ENCODE peak calls at places on chromosomes 5 and 9, in four cellular contexts. K is left ventricle myocardium superior, C is T-cell, Z is C1 segment of cervical spinal cord. E is an unnamed sample.

GRCh38 chr5:149035282-149035882 is 27.5 kb downstream of the SH3TC2 start:
- DNase-seq in K (peak), C (peak), Z (peak), E (peak)

GRCh38 chr9:1775230-1775629 is 239.9 kb upstream of the SMARCA2 start:
- DNase-seq in C (no peak), K (no peak), Z (no peak), E (no peak)

GRCh38 chr9:108014353-108014752 is 524.8 kb upstream of the KLF4 start:
- DNase-seq in C (no peak), K (no peak), Z (no peak), E (no peak)

GRCh38 chr5:112691758-112692157 is 45.9 kb upstream of the APC start:
- DNase-seq in C (no peak), K (no peak), Z (no peak), E (no peak)

GRCh38 chr5:102718819-102719218 is 36.3 kb upstream of the PAM start:
- DNase-seq in K (no peak), C (no peak), Z (no peak), E (no peak)

GRCh38 chr5:40066616-40067015 is 613.1 kb upstream of the PTGER4 start:
- DNase-seq in Z (no peak), C (no peak), K (peak), E (no peak)

GRCh38 chr9:134358026-134358967 is 32.0 kb downstream of the RXRA start:
- DNase-seq in K (peak), C (no peak), Z (no peak), E (no peak)

GRCh38 chr5:134525687-134526482 is 415 bp downstream of the JADE2 start:
- DNase-seq in K (peak), C (peak), Z (peak), E (peak)

GRCh38 chr5:163766936-163767670 is 261.7 kb downstream of the MAT2B start:
- DNase-seq in K (no peak), C (no peak), Z (no peak), E (no peak)

GRCh38 chr5:94072116-94072515 is 330.7 kb upstream of the POU5F2 start:
- DNase-seq in C (no peak), K (no peak), Z (no peak), E (no peak)

GRCh38 chr5:180804129-180804601 is 1.6 kb upstream of the MGAT1 start:
- DNase-seq in C (no peak), K (no peak), Z (no peak), E (peak)

GRCh38 chr9:76451234-76451633 is 7.7 kb upstream of the GCNT1 start:
- DNase-seq in C (no peak), K (no peak), Z (no peak), E (no peak)

GRCh38 chr5:179738725-179739124 is 6.1 kb downstream of the MAML1 start:
- DNase-seq in Z (no peak), C (no peak), K (no peak), E (no peak)

GRCh38 chr9:136784249-136784996 is 6.7 kb upstream of the TMEM141 start:
- DNase-seq in K (no peak), C (no peak), Z (no peak), E (no peak)

GRCh38 chr9:129378241-129378661 is 200.2 kb upstream of the IER5L start:
- DNase-seq in Z (no peak), K (no peak), C (no peak), E (no peak)

GRCh38 chr5:94969174-94969573 is 315.7 kb downstream of the MCTP1 start:
- DNase-seq in K (no peak), Z (no peak), C (no peak), E (no peak)

GRCh38 chr5:137122558-137122957 is 376.6 kb downstream of the SPOCK1 start:
- DNase-seq in Z (no peak), C (no peak), K (no peak), E (no peak)

GRCh38 chr9:79123419-79123818 is 448.3 kb upstream of the TLE4 start:
- DNase-seq in C (no peak), K (no peak), Z (no peak), E (no peak)

GRCh38 chr5:65721775-65722574 is at the start of the genes NLN and SGTB:
- DNase-seq in C (peak), Z (peak), K (peak), E (peak)

GRCh38 chr5:73960023-73960422 is 334.0 kb downstream of the ARHGEF28 start:
- DNase-seq in C (no peak), Z (no peak), K (no peak), E (no peak)

GRCh38 chr5:176692835-176693476 is 45.7 kb downstream of the TSPAN17 start:
- DNase-seq in C (no peak), Z (no peak), K (no peak), E (no peak)

GRCh38 chr5:154575869-154576806 is 98.1 kb upstream of the HAND1 start:
- DNase-seq in Z (no peak), K (no peak), C (no peak), E (no peak)

GRCh38 chr5:65268520-65268919 is 213.2 kb downstream of the ADAMTS6 start:
- DNase-seq in K (no peak), C (no peak), Z (no peak), E (no peak)

GRCh38 chr5:150469718-150470470 is 20.4 kb upstream of the RPS14 start:
- DNase-seq in Z (no peak), K (no peak), C (no peak), E (no peak)